ENCODE peak calls at places on chromosomes 11 and 22, in four cellular contexts. N is lower leg skin; G is GM10248; Y is CD4-positive, alpha-beta memory T cell. D is an unnamed sample.
A peak's percentile ranks its signal among the peaks of the same experiment; 100 is the strongest.

GRCh38 chr11:76856571-76856970 is 4.1 kb upstream of the ACER3 start:
- DNase-seq in N (no peak), G (no peak), Y (no peak), D (no peak)

GRCh38 chr11:60252709-60253108 is 9.8 kb upstream of the MS4A4E start:
- DNase-seq in N (no peak), G (no peak), Y (no peak), D (no peak)

GRCh38 chr11:15313862-15314261 is 199.1 kb downstream of the INSC start:
- DNase-seq in N (no peak), G (no peak), Y (no peak), D (no peak)

GRCh38 chr11:58039589-58039988 is 8.8 kb downstream of the OR6Q1 start:
- DNase-seq in N (no peak), G (no peak), Y (no peak), D (no peak)

GRCh38 chr11:62497132-62497915 is 49.3 kb downstream of the AHNAK start:
- DNase-seq in N (no peak), G (peak; percentile 37), Y (no peak), D (peak; percentile 8)

GRCh38 chr11:88421530-88421929 is 84.0 kb upstream of the CTSC start:
- DNase-seq in N (no peak), G (peak; percentile 44), Y (no peak), D (peak; percentile 26)

GRCh38 chr11:132245558-132246385 is 875.4 kb downstream of the NTM start:
- DNase-seq in N (no peak), G (no peak), Y (no peak), D (no peak)

GRCh38 chr22:48880749-48881148 is 946.9 kb downstream of the BRD1 start:
- DNase-seq in N (no peak), G (no peak), Y (no peak), D (no peak)

GRCh38 chr11:111734383-111735261 is 31.6 kb downstream of the PPP2R1B start:
- DNase-seq in N (no peak), G (no peak), Y (no peak), D (no peak)

GRCh38 chr22:49880281-49880680 is 26.6 kb downstream of the ZBED4 start:
- DNase-seq in N (no peak), G (peak; percentile 69), Y (no peak), D (peak; percentile 36)

GRCh38 chr22:41915035-41915782 is at the start of gene SHISA8:
- DNase-seq in N (no peak), G (peak; percentile 77), Y (peak; percentile 60), D (peak; percentile 49)

GRCh38 chr11:6219359-6219758 is 14.0 kb downstream of the C11orf42 start:
- DNase-seq in N (no peak), G (no peak), Y (no peak), D (no peak)

GRCh38 chr11:38693306-38693705 is 2095.3 kb upstream of the RAG2 start:
- DNase-seq in N (no peak), G (no peak), Y (no peak), D (no peak)

GRCh38 chr11:70743941-70744351 is 345.6 kb downstream of the CTTN start:
- DNase-seq in N (no peak), G (no peak), Y (no peak), D (no peak)

GRCh38 chr11:107696140-107696539 is 15.7 kb downstream of the SLN start:
- DNase-seq in N (no peak), G (no peak), Y (no peak), D (no peak)

GRCh38 chr11:64857485-64857884 is 13.0 kb upstream of the CDC42BPG start:
- DNase-seq in N (no peak), G (no peak), Y (no peak), D (no peak)

GRCh38 chr22:19756288-19757128 is 4.1 kb upstream of the TBX1 start:
- DNase-seq in N (peak; percentile 93), G (peak; percentile 80), Y (peak; percentile 66), D (no peak)

GRCh38 chr11:106988151-106988806 is 30.0 kb downstream of the GUCY1A2 start:
- DNase-seq in N (no peak), G (no peak), Y (no peak), D (no peak)

GRCh38 chr22:21635771-21636510 is 3.4 kb downstream of the CCDC116 start:
- DNase-seq in N (no peak), G (no peak), Y (no peak), D (no peak)